ENCODE peak calls at places on chromosomes 16 and 17, in eight cellular contexts. U, V, W, T, K, B, G and F are unnamed samples.
A peak's percentile ranks its signal among the peaks of the same experiment; 100 is the strongest.

GRCh38 chr17:46771601-46772012 is 46.9 kb downstream of the WNT3 start:
- DNase-seq in W (peak; percentile 79), T (no peak), U (no peak), G (no peak), V (no peak), K (no peak), B (peak; percentile 21), F (no peak)

GRCh38 chr16:69131167-69131748 is 1.1 kb downstream of the CHTF8 start:
- DNase-seq in V (no peak), T (no peak), B (no peak), G (no peak), K (peak; percentile 43), W (peak; percentile 59), U (peak; percentile 35), F (no peak)

GRCh38 chr16:9048302-9048700 is 43.1 kb upstream of the HAPSTR1 start:
- DNase-seq in K (no peak), T (no peak), U (no peak), W (no peak), G (no peak), B (no peak), V (peak; percentile 33), F (no peak)

GRCh38 chr16:77273-77806 is 685 bp upstream of the MPG start:
- DNase-seq in G (no peak), T (no peak), U (peak; percentile 5), K (peak; percentile 56), V (no peak), W (peak; percentile 73), B (peak; percentile 33), F (no peak)

GRCh38 chr16:86048221-86048620 is 149.3 kb downstream of the IRF8 start:
- DNase-seq in B (no peak), K (no peak), W (no peak), T (no peak), V (no peak), G (no peak), U (no peak), F (no peak)

GRCh38 chr17:73390851-73391250 is 79.0 kb upstream of the CDC42EP4 start:
- DNase-seq in V (no peak), K (no peak), W (no peak), B (no peak), T (no peak), U (no peak), G (no peak), F (no peak)

GRCh38 chr17:50149425-50150353 is 788 bp downstream of the PPP1R9B start:
- DNase-seq in B (peak; percentile 68), T (no peak), G (no peak), K (no peak), V (no peak), W (peak; percentile 58), U (no peak), F (peak; percentile 58)

GRCh38 chr17:74433421-74434121 is 1.7 kb downstream of the GPRC5C start:
- DNase-seq in W (no peak), G (no peak), U (no peak), B (no peak), K (no peak), T (no peak), V (no peak), F (no peak)

GRCh38 chr17:50953831-50954601 is 87.9 kb upstream of the TOB1 start:
- DNase-seq in K (peak; percentile 91), T (no peak), U (no peak), G (no peak), W (peak; percentile 53), V (peak; percentile 33), B (no peak), F (peak; percentile 5)

GRCh38 chr16:82653550-82654511 is 27.1 kb downstream of the CDH13 start:
- DNase-seq in K (peak; percentile 92), T (peak; percentile 47), U (no peak), W (peak; percentile 86), B (peak; percentile 28), V (peak; percentile 74), G (no peak), F (no peak)

GRCh38 chr16:83393196-83393981 is 414.4 kb upstream of the HSBP1 start:
- DNase-seq in U (no peak), K (no peak), T (no peak), G (no peak), B (no peak), W (peak; percentile 23), V (no peak), F (no peak)

GRCh38 chr17:29615048-29615385 is 7.7 kb downstream of the CORO6 start:
- DNase-seq in U (no peak), T (no peak), B (no peak), K (no peak), V (no peak), W (peak; percentile 52), G (peak; percentile 40), F (peak; percentile 64)

GRCh38 chr17:79706931-79707382 is 23.8 kb upstream of the ENPP7 start:
- DNase-seq in G (no peak), K (no peak), B (no peak), U (no peak), V (peak; percentile 13), T (no peak), W (no peak), F (no peak)

GRCh38 chr17:77598241-77598620 is 360.3 kb upstream of the TNRC6C start:
- DNase-seq in U (no peak), W (no peak), T (no peak), V (no peak), B (no peak), K (no peak), G (no peak), F (no peak)

GRCh38 chr17:65902831-65903549 is 288.9 kb downstream of the CEP112 start:
- DNase-seq in V (no peak), W (no peak), G (no peak), K (no peak), B (no peak), U (no peak), T (no peak), F (no peak)

GRCh38 chr16:80948886-80949502 is 57.7 kb downstream of the CMC2 start:
- DNase-seq in U (peak; percentile 7), T (no peak), W (peak; percentile 31), G (peak; percentile 63), B (peak; percentile 18), K (no peak), V (no peak), F (no peak)

GRCh38 chr17:3770471-3770870 is 30.5 kb downstream of the ITGAE start:
- DNase-seq in G (no peak), B (no peak), U (no peak), W (no peak), T (no peak), K (no peak), V (no peak), F (peak; percentile 54)

GRCh38 chr17:77738666-77739531 is 219.6 kb upstream of the TNRC6C start:
- DNase-seq in V (no peak), W (no peak), U (no peak), T (no peak), B (no peak), G (no peak), K (no peak), F (peak; percentile 4)

GRCh38 chr16:2762711-2763110 is 10.3 kb downstream of the SRRM2 start:
- DNase-seq in W (no peak), T (no peak), G (no peak), K (no peak), V (no peak), U (no peak), B (no peak), F (no peak)

GRCh38 chr17:44351464-44351863 is 6.4 kb downstream of the GRN start:
- DNase-seq in W (no peak), B (no peak), U (no peak), V (no peak), K (no peak), T (no peak), G (no peak), F (no peak)

GRCh38 chr16:324451-325334 is 27.8 kb downstream of the AXIN1 start:
- DNase-seq in K (no peak), B (peak; percentile 50), U (peak; percentile 16), W (no peak), G (no peak), T (no peak), V (no peak), F (peak; percentile 82)

GRCh38 chr17:81073967-81074366 is 39.0 kb downstream of the BAIAP2 start:
- DNase-seq in G (no peak), W (no peak), B (no peak), U (peak; percentile 8), K (no peak), V (no peak), T (no peak), F (no peak)

GRCh38 chr16:54285414-54286066 is 1.0 kb downstream of the IRX3 start:
- DNase-seq in B (no peak), K (peak; percentile 49), G (no peak), T (no peak), U (peak; percentile 33), W (peak; percentile 81), V (no peak), F (no peak)

GRCh38 chr17:57377094-57377493 is 120.8 kb downstream of the MSI2 start:
- DNase-seq in K (no peak), T (no peak), U (no peak), B (no peak), G (no peak), W (no peak), V (no peak), F (no peak)

GRCh38 chr16:65148804-65149203 is 26.9 kb upstream of the CDH11 start:
- DNase-seq in T (no peak), W (no peak), U (no peak), G (no peak), K (no peak), B (no peak), V (no peak), F (no peak)

GRCh38 chr16:72744064-72744793 is 303.7 kb downstream of the ZFHX3 start:
- DNase-seq in G (no peak), B (no peak), W (no peak), T (no peak), K (no peak), U (no peak), V (no peak), F (no peak)

GRCh38 chr17:45274033-45274432 is 12.1 kb upstream of the SPATA32 start:
- DNase-seq in W (no peak), G (no peak), U (no peak), V (no peak), B (no peak), T (no peak), K (no peak), F (no peak)

GRCh38 chr16:86643661-86644060 is 65.3 kb downstream of the FOXL1 start:
- DNase-seq in V (no peak), K (no peak), T (no peak), G (no peak), B (no peak), W (no peak), U (no peak), F (no peak)

GRCh38 chr16:3767333-3767977 is 50.1 kb upstream of the TRAP1 start:
- DNase-seq in B (no peak), U (no peak), K (no peak), T (no peak), W (no peak), G (no peak), V (no peak), F (no peak)

GRCh38 chr16:17409894-17410293 is 60.9 kb downstream of the XYLT1 start:
- DNase-seq in V (no peak), K (no peak), W (no peak), U (no peak), B (no peak), G (peak; percentile 49), T (no peak), F (no peak)

GRCh38 chr16:899678-900060 is 71.1 kb downstream of the LMF1 start:
- DNase-seq in T (no peak), U (no peak), W (no peak), B (no peak), G (no peak), K (no peak), V (no peak), F (no peak)